ENCODE peak calls at places on chromosomes 6 and 20, in five cellular contexts. G, T, B, Z and U are unnamed samples.

GRCh38 chr6:33983109-33983475 is 162.8 kb downstream of the GRM4 start:
- DNase-seq in T (peak), B (no peak), Z (no peak), G (peak), U (no peak)

GRCh38 chr6:149454405-149454848 is 30.4 kb downstream of the ZC3H12D start:
- DNase-seq in G (peak), T (peak), Z (peak), B (peak), U (peak)

GRCh38 chr20:62235777-62236157 is 2.6 kb upstream of the OSBPL2 start:
- DNase-seq in B (no peak), G (no peak), T (no peak), Z (peak), U (no peak)

GRCh38 chr6:85640806-85641205 is 1.9 kb downstream of the SYNCRIP start:
- DNase-seq in Z (no peak), T (no peak), B (no peak), G (no peak), U (peak)

GRCh38 chr20:45842169-45842812 is 8.7 kb downstream of the SNX21 start:
- DNase-seq in B (no peak), T (peak), Z (no peak), G (no peak), U (peak)

GRCh38 chr6:33609444-33610034 is 11.6 kb upstream of the ITPR3 start:
- DNase-seq in T (peak), G (no peak), B (peak), Z (peak), U (peak)

GRCh38 chr6:148530394-148530923 is 187.8 kb downstream of the SASH1 start:
- DNase-seq in T (peak), B (peak), G (no peak), Z (no peak), U (peak)

GRCh38 chr6:76134651-76135050 is 62.2 kb upstream of the IMPG1 start:
- DNase-seq in B (no peak), Z (no peak), G (no peak), T (no peak), U (no peak)

GRCh38 chr6:92125681-92126080 is 1293.7 kb downstream of the EPHA7 start:
- DNase-seq in G (no peak), Z (no peak), B (no peak), T (no peak), U (no peak)

GRCh38 chr6:36834576-36835293 is 4.5 kb downstream of the CPNE5 start:
- DNase-seq in T (no peak), Z (no peak), B (no peak), G (no peak), U (no peak)

GRCh38 chr6:128882991-128883571 is at the start of gene LAMA2:
- DNase-seq in Z (peak), B (no peak), T (peak), G (no peak), U (peak)

GRCh38 chr20:53349730-53350129 is 243.9 kb downstream of the ZNF217 start:
- DNase-seq in G (no peak), B (no peak), T (no peak), Z (no peak), U (no peak)

GRCh38 chr6:92538926-92539325 is 880.4 kb downstream of the EPHA7 start:
- DNase-seq in B (no peak), G (no peak), T (no peak), Z (no peak), U (no peak)

GRCh38 chr20:13821876-13822275 is 37.0 kb downstream of the NDUFAF5 start:
- DNase-seq in B (no peak), T (peak), Z (no peak), G (no peak), U (peak)

GRCh38 chr20:63890201-63890576 is 4.7 kb upstream of the DNAJC5 start:
- DNase-seq in Z (no peak), B (peak), G (no peak), T (peak), U (no peak)

GRCh38 chr20:41133709-41134361 is 3.5 kb upstream of the PLCG1 start:
- DNase-seq in B (no peak), G (peak), T (no peak), Z (no peak), U (no peak)

GRCh38 chr20:24084281-24084680 is 95.7 kb upstream of the GGTLC1 start:
- DNase-seq in T (no peak), G (no peak), B (no peak), Z (no peak), U (no peak)

GRCh38 chr20:3307078-3307477 is 68.1 kb upstream of the SLC4A11 start:
- DNase-seq in G (no peak), B (no peak), Z (no peak), T (no peak), U (no peak)

GRCh38 chr20:6576721-6577120 is 190.8 kb upstream of the BMP2 start:
- DNase-seq in T (no peak), B (no peak), Z (no peak), G (no peak), U (peak)

GRCh38 chr6:163324326-163324927 is 90.1 kb upstream of the QKI start:
- DNase-seq in T (no peak), G (no peak), Z (no peak), B (no peak), U (no peak)

GRCh38 chr20:31989030-31989645 is 21.1 kb upstream of the CCM2L start:
- DNase-seq in G (no peak), T (no peak), Z (no peak), B (no peak), U (no peak)

GRCh38 chr6:132333639-132334516 is 67.4 kb downstream of the MOXD1 start:
- DNase-seq in T (peak), B (peak), G (no peak), Z (peak), U (peak)

GRCh38 chr20:50560867-50561266 is 50.7 kb downstream of the PTPN1 start:
- DNase-seq in Z (no peak), B (no peak), T (no peak), G (no peak), U (no peak)

GRCh38 chr6:143772662-143773061 is 70.5 kb upstream of the LTV1 start:
- DNase-seq in G (no peak), T (peak), Z (no peak), B (no peak), U (peak)

GRCh38 chr6:139370047-139370706 is 4.3 kb downstream of the CITED2 start:
- DNase-seq in Z (no peak), B (no peak), T (peak), G (peak), U (peak)